ENCODE peak calls at places on chromosome 3, in ten cellular contexts. One of them, this sample, is unnamed.

GRCh38 chr3:43155464-43156121 is 49.7 kb upstream of the POMGNT2 start:
- DNase-seq in non-pigmented ciliary epithelial cell: peak
- DNase-seq in H1: peak
- DNase-seq in LHCN-M2: peak
- DNase-seq in Caki2: peak
- DNase-seq in activated CD4-positive, alpha-beta T cell treated with anti-CD3 and anti-CD28 coated beads for 48 hours: no peak
- DNase-seq in NCI-H2029 treated with DMSO at 0.1 percent for 48 hours: no peak
- DNase-seq in PC-3: peak
- DNase-seq in naive B cell: no peak
- DNase-seq in AG04450: peak
- DNase-seq in this sample: peak

GRCh38 chr3:48739955-48740823 is 23.2 kb upstream of the IP6K2 start:
- DNase-seq in non-pigmented ciliary epithelial cell: peak
- DNase-seq in H1: peak
- DNase-seq in LHCN-M2: peak
- DNase-seq in Caki2: peak
- DNase-seq in activated CD4-positive, alpha-beta T cell treated with anti-CD3 and anti-CD28 coated beads for 48 hours: peak
- DNase-seq in NCI-H2029 treated with DMSO at 0.1 percent for 48 hours: no peak
- DNase-seq in PC-3: peak
- DNase-seq in naive B cell: peak
- DNase-seq in AG04450: no peak
- DNase-seq in this sample: no peak

GRCh38 chr3:126267976-126268615 is 87.7 kb upstream of the ALDH1L1 start:
- DNase-seq in non-pigmented ciliary epithelial cell: no peak
- DNase-seq in H1: no peak
- DNase-seq in LHCN-M2: no peak
- DNase-seq in Caki2: no peak
- DNase-seq in activated CD4-positive, alpha-beta T cell treated with anti-CD3 and anti-CD28 coated beads for 48 hours: no peak
- DNase-seq in NCI-H2029 treated with DMSO at 0.1 percent for 48 hours: no peak
- DNase-seq in PC-3: no peak
- DNase-seq in naive B cell: no peak
- DNase-seq in AG04450: no peak
- DNase-seq in this sample: no peak

GRCh38 chr3:60316121-60316783 is 935.0 kb downstream of the FHIT start:
- DNase-seq in non-pigmented ciliary epithelial cell: no peak
- DNase-seq in H1: no peak
- DNase-seq in LHCN-M2: no peak
- DNase-seq in Caki2: no peak
- DNase-seq in activated CD4-positive, alpha-beta T cell treated with anti-CD3 and anti-CD28 coated beads for 48 hours: no peak
- DNase-seq in NCI-H2029 treated with DMSO at 0.1 percent for 48 hours: no peak
- DNase-seq in PC-3: no peak
- DNase-seq in naive B cell: no peak
- DNase-seq in AG04450: peak
- DNase-seq in this sample: no peak

GRCh38 chr3:141266797-141267555 is 35.4 kb downstream of the PXYLP1 start:
- DNase-seq in non-pigmented ciliary epithelial cell: no peak
- DNase-seq in H1: no peak
- DNase-seq in LHCN-M2: no peak
- DNase-seq in Caki2: no peak
- DNase-seq in activated CD4-positive, alpha-beta T cell treated with anti-CD3 and anti-CD28 coated beads for 48 hours: peak
- DNase-seq in NCI-H2029 treated with DMSO at 0.1 percent for 48 hours: no peak
- DNase-seq in PC-3: no peak
- DNase-seq in naive B cell: peak
- DNase-seq in AG04450: no peak
- DNase-seq in this sample: no peak

GRCh38 chr3:87088984-87089841 is 98.3 kb upstream of the VGLL3 start:
- DNase-seq in non-pigmented ciliary epithelial cell: no peak
- DNase-seq in H1: no peak
- DNase-seq in LHCN-M2: peak
- DNase-seq in Caki2: peak
- DNase-seq in activated CD4-positive, alpha-beta T cell treated with anti-CD3 and anti-CD28 coated beads for 48 hours: peak
- DNase-seq in NCI-H2029 treated with DMSO at 0.1 percent for 48 hours: no peak
- DNase-seq in PC-3: no peak
- DNase-seq in naive B cell: no peak
- DNase-seq in AG04450: peak
- DNase-seq in this sample: peak

GRCh38 chr3:50392101-50392715 is 32.9 kb upstream of the TMEM115 start:
- DNase-seq in non-pigmented ciliary epithelial cell: no peak
- DNase-seq in H1: no peak
- DNase-seq in LHCN-M2: no peak
- DNase-seq in Caki2: no peak
- DNase-seq in activated CD4-positive, alpha-beta T cell treated with anti-CD3 and anti-CD28 coated beads for 48 hours: no peak
- DNase-seq in NCI-H2029 treated with DMSO at 0.1 percent for 48 hours: no peak
- DNase-seq in PC-3: no peak
- DNase-seq in naive B cell: no peak
- DNase-seq in AG04450: no peak
- DNase-seq in this sample: no peak

GRCh38 chr3:173902866-173903265 is 505.3 kb downstream of the NLGN1 start:
- DNase-seq in non-pigmented ciliary epithelial cell: no peak
- DNase-seq in H1: no peak
- DNase-seq in LHCN-M2: no peak
- DNase-seq in Caki2: no peak
- DNase-seq in activated CD4-positive, alpha-beta T cell treated with anti-CD3 and anti-CD28 coated beads for 48 hours: no peak
- DNase-seq in NCI-H2029 treated with DMSO at 0.1 percent for 48 hours: no peak
- DNase-seq in PC-3: peak
- DNase-seq in naive B cell: no peak
- DNase-seq in AG04450: no peak
- DNase-seq in this sample: no peak

GRCh38 chr3:122668930-122669730 is 11.5 kb upstream of the PARP14 start:
- DNase-seq in non-pigmented ciliary epithelial cell: peak
- DNase-seq in H1: no peak
- DNase-seq in LHCN-M2: peak
- DNase-seq in Caki2: peak
- DNase-seq in activated CD4-positive, alpha-beta T cell treated with anti-CD3 and anti-CD28 coated beads for 48 hours: peak
- DNase-seq in NCI-H2029 treated with DMSO at 0.1 percent for 48 hours: no peak
- DNase-seq in PC-3: peak
- DNase-seq in naive B cell: no peak
- DNase-seq in AG04450: peak
- DNase-seq in this sample: peak

GRCh38 chr3:165254812-165255211 is 58.6 kb upstream of the SLITRK3 start:
- DNase-seq in non-pigmented ciliary epithelial cell: no peak
- DNase-seq in H1: no peak
- DNase-seq in LHCN-M2: no peak
- DNase-seq in Caki2: peak
- DNase-seq in activated CD4-positive, alpha-beta T cell treated with anti-CD3 and anti-CD28 coated beads for 48 hours: no peak
- DNase-seq in NCI-H2029 treated with DMSO at 0.1 percent for 48 hours: peak
- DNase-seq in PC-3: peak
- DNase-seq in naive B cell: no peak
- DNase-seq in AG04450: no peak
- DNase-seq in this sample: peak

This sample was measured in kidney epithelial cell.